ENCODE peak calls at places on chromosomes 3 and 15, in six cellular contexts. O is activated CD4-positive, alpha-beta T cell treated with anti-CD3 and anti-CD28 coated beads, Interleukin-2, amount 10 ng/mL, durations not matched to agents 7 days and 5 days; J is epithelial cell of esophagus; G is left cardiac atrium; E is AG20443; D is activated naive CD4-positive, alpha-beta T cell treated with Interleukin-2 at 50 U/mL for 16 hours. T is an unnamed sample.
A peak's percentile ranks its signal among the peaks of the same experiment; 100 is the strongest.

GRCh38 chr3:126540946-126541627 is 17.1 kb downstream of the CHST13 start:
- DNase-seq in O (no peak), J (no peak), G (peak; percentile 10), E (no peak), D (no peak), T (no peak)

GRCh38 chr3:14122301-14122700 is 2.4 kb downstream of the CHCHD4 start:
- DNase-seq in O (no peak), J (peak; percentile 54), G (no peak), E (no peak), D (no peak), T (no peak)

GRCh38 chr3:122458992-122459391 is 43.1 kb upstream of the WDR5B start:
- DNase-seq in O (no peak), J (peak; percentile 60), G (no peak), E (peak; percentile 39), D (no peak), T (no peak)

GRCh38 chr3:185280572-185281365 is 26.9 kb upstream of the EHHADH start:
- DNase-seq in O (peak; percentile 16), J (peak; percentile 74), G (no peak), E (peak; percentile 63), D (no peak), T (peak; percentile 25)

GRCh38 chr15:49888727-49889126 is 230.3 kb downstream of the ATP8B4 start:
- DNase-seq in O (no peak), J (peak; percentile 9), G (no peak), E (peak; percentile 27), D (no peak), T (no peak)

GRCh38 chr3:131821376-131821775 is 213.4 kb downstream of the CPNE4 start:
- DNase-seq in O (no peak), J (no peak), G (no peak), E (no peak), D (no peak), T (no peak)

GRCh38 chr3:187944391-187945179 is 199.3 kb upstream of the BCL6 start:
- DNase-seq in O (no peak), J (peak; percentile 54), G (no peak), E (no peak), D (no peak), T (no peak)

GRCh38 chr3:182063742-182064141 is 352.0 kb downstream of the SOX2 start:
- DNase-seq in O (no peak), J (peak; percentile 80), G (no peak), E (no peak), D (no peak), T (no peak)

T was measured in NCI-H1417 treated with DMSO at 0.1 percent for 48 hours.